ENCODE peak calls at places on chromosomes 12 and 14, in ten cellular contexts. B is aorta; L is stimulated activated naive CD8-positive, alpha-beta T cell treated with anti-CD3 and anti-CD28 coated beads, Interleukin-15, Interleukin-2, amounts not matched to agents 100 U/mL and 50 U/mL, for 24 hours; D is CD4-positive, CD25-positive, alpha-beta regulatory T cell; M is NCI-H1092 treated with DMSO at 0.1 percent for 48 hours; H is HEK293T; K is iPS-NIHi11; A is effector memory CD8-positive, alpha-beta T cell; C is B cell; P is M059J. I is an unnamed sample.
A peak's percentile ranks its signal among the peaks of the same experiment; 100 is the strongest.

GRCh38 chr12:47377414-47378221 is 297.9 kb upstream of the AMIGO2 start:
- DNase-seq in B (peak; percentile 99), L (no peak), D (no peak), M (no peak), H (no peak), K (no peak), A (no peak), C (no peak), P (peak; percentile 98), I (no peak)

GRCh38 chr12:82593901-82594396 is 92.8 kb upstream of the TMTC2 start:
- DNase-seq in B (no peak), L (no peak), D (no peak), M (peak; percentile 9), H (no peak), K (no peak), A (no peak), C (no peak), P (no peak), I (no peak)

GRCh38 chr12:84843588-84844144 is 68.9 kb downstream of the SLC6A15 start:
- DNase-seq in B (no peak), L (no peak), D (peak; percentile 10), M (no peak), H (no peak), K (no peak), A (no peak), C (no peak), P (no peak), I (no peak)

GRCh38 chr14:51547260-51547659 is 104.5 kb upstream of the FRMD6 start:
- DNase-seq in B (no peak), L (no peak), D (no peak), M (peak; percentile 17), H (peak; percentile 23), K (no peak), A (no peak), C (no peak), P (peak; percentile 98), I (no peak)

GRCh38 chr12:123886931-123887582 is 85.6 kb downstream of the CCDC92 start:
- DNase-seq in B (no peak), L (no peak), D (no peak), M (no peak), H (no peak), K (peak; percentile 26), A (no peak), C (no peak), P (no peak), I (no peak)

GRCh38 chr12:116694653-116695463 is 43.0 kb downstream of the SPRING1 start:
- DNase-seq in B (no peak), L (no peak), D (no peak), M (no peak), H (no peak), K (no peak), A (no peak), C (no peak), P (no peak), I (no peak)

GRCh38 chr14:89489796-89490506 is 72.9 kb upstream of the FOXN3 start:
- DNase-seq in B (no peak), L (no peak), D (no peak), M (peak; percentile 46), H (no peak), K (no peak), A (no peak), C (no peak), P (no peak), I (no peak)

GRCh38 chr12:125013816-125014442 is 20.5 kb downstream of the BRI3BP start:
- DNase-seq in B (no peak), L (no peak), D (no peak), M (peak; percentile 5), H (no peak), K (no peak), A (no peak), C (no peak), P (no peak), I (no peak)

GRCh38 chr14:21506557-21506956 is 4.6 kb downstream of the METTL3 start:
- DNase-seq in B (no peak), L (no peak), D (no peak), M (no peak), H (no peak), K (no peak), A (no peak), C (no peak), P (no peak), I (no peak)

GRCh38 chr12:55636116-55636655 is 506 bp upstream of the OR10P1 start:
- DNase-seq in B (no peak), L (no peak), D (no peak), M (no peak), H (no peak), K (no peak), A (no peak), C (no peak), P (no peak), I (no peak)

GRCh38 chr14:58584383-58584782 is 53.4 kb upstream of the DACT1 start:
- DNase-seq in B (no peak), L (no peak), D (no peak), M (no peak), H (no peak), K (no peak), A (no peak), C (no peak), P (no peak), I (no peak)

GRCh38 chr14:89270439-89271227 is 146.4 kb downstream of the FOXN3 start:
- DNase-seq in B (no peak), L (no peak), D (peak; percentile 6), M (no peak), H (no peak), K (no peak), A (no peak), C (peak; percentile 74), P (no peak), I (no peak)

GRCh38 chr12:76530531-76530930 is 29.0 kb downstream of the OSBPL8 start:
- DNase-seq in B (no peak), L (no peak), D (no peak), M (no peak), H (peak; percentile 13), K (no peak), A (no peak), C (no peak), P (no peak), I (no peak)

GRCh38 chr14:65286443-65286842 is 126.1 kb upstream of the FUT8 start:
- DNase-seq in B (no peak), L (peak; percentile 57), D (peak; percentile 67), M (no peak), H (no peak), K (no peak), A (no peak), C (peak; percentile 68), P (peak; percentile 58), I (no peak)

GRCh38 chr14:22598099-22598895 is at the start of gene ABHD4:
- DNase-seq in B (peak; percentile 94), L (peak; percentile 80), D (peak; percentile 70), M (peak; percentile 50), H (peak; percentile 73), K (peak; percentile 91), A (peak; percentile 53), C (peak; percentile 78), P (peak; percentile 69), I (peak; percentile 26)

GRCh38 chr12:54879132-54879531 is 24.8 kb downstream of the MUCL1 start:
- DNase-seq in B (no peak), L (no peak), D (no peak), M (no peak), H (no peak), K (no peak), A (no peak), C (no peak), P (no peak), I (no peak)